ENCODE peak calls at places on chromosomes 1 and 21, in six cellular contexts. C is Peyer's patch, O is GM19239, D is psoas muscle, I is left lung, L is COR-L47. H is an unnamed sample.

GRCh38 chr21:46095106-46095719 is 2.7 kb upstream of the COL6A2 start:
- DNase-seq in C (no peak), O (no peak), D (peak), I (no peak), L (no peak), H (no peak)

GRCh38 chr1:248808876-248809275 is 16.8 kb downstream of the SH3BP5L start:
- DNase-seq in C (no peak), O (no peak), D (no peak), I (no peak), L (no peak), H (no peak)

GRCh38 chr21:44398499-44398898 is 45.1 kb downstream of the TRPM2 start:
- DNase-seq in C (no peak), O (no peak), D (no peak), I (peak), L (no peak), H (no peak)

GRCh38 chr1:57424231-57425027 is 569 bp upstream of the DAB1 start:
- DNase-seq in C (no peak), O (no peak), D (peak), I (peak), L (peak), H (no peak)

GRCh38 chr21:43775795-43776430 is at the start of gene CSTB:
- DNase-seq in C (peak), O (peak), D (peak), I (peak), L (peak), H (no peak)

GRCh38 chr1:234564035-234565029 is 45.6 kb downstream of the IRF2BP2 start:
- DNase-seq in C (no peak), O (no peak), D (no peak), I (no peak), L (no peak), H (peak)

GRCh38 chr21:16551101-16551695 is 821.4 kb downstream of the USP25 start:
- DNase-seq in C (no peak), O (no peak), D (no peak), I (no peak), L (no peak), H (no peak)

GRCh38 chr1:226637147-226637935 is 88.8 kb downstream of the STUM start:
- DNase-seq in C (peak), O (no peak), D (peak), I (peak), L (no peak), H (no peak)

GRCh38 chr1:12554521-12555305 is 63.3 kb downstream of the DHRS3 start:
- DNase-seq in C (no peak), O (no peak), D (peak), I (peak), L (no peak), H (no peak)

GRCh38 chr21:42378418-42378817 is 12.1 kb upstream of the TFF1 start:
- DNase-seq in C (no peak), O (no peak), D (no peak), I (no peak), L (no peak), H (no peak)

GRCh38 chr21:46118305-46118870 is 20.5 kb downstream of the COL6A2 start:
- DNase-seq in C (no peak), O (no peak), D (peak), I (peak), L (no peak), H (no peak)

GRCh38 chr1:3068400-3069361 is at the start of gene PRDM16:
- DNase-seq in C (no peak), O (peak), D (peak), I (peak), L (peak), H (no peak)

GRCh38 chr1:100187912-100188311 is 9.9 kb upstream of the LRRC39 start:
- DNase-seq in C (no peak), O (no peak), D (peak), I (no peak), L (no peak), H (no peak)

GRCh38 chr1:183069562-183070216 is 46.5 kb downstream of the LAMC1 start:
- DNase-seq in C (no peak), O (no peak), D (no peak), I (no peak), L (peak), H (no peak)

GRCh38 chr21:32257952-32258785 is 20.7 kb downstream of the MIS18A start:
- DNase-seq in C (no peak), O (peak), D (peak), I (no peak), L (peak), H (peak)

GRCh38 chr1:225990705-225991464 is 8.3 kb downstream of the SDE2 start:
- DNase-seq in C (no peak), O (no peak), D (no peak), I (no peak), L (no peak), H (no peak)

GRCh38 chr1:24683713-24684162 is 40.6 kb downstream of the SRRM1 start:
- DNase-seq in C (no peak), O (no peak), D (no peak), I (no peak), L (no peak), H (peak)

GRCh38 chr1:221778535-221779142 is 36.8 kb upstream of the DUSP10 start:
- DNase-seq in C (peak), O (no peak), D (no peak), I (peak), L (no peak), H (no peak)

GRCh38 chr1:226408285-226409184 is 642 bp upstream of the PARP1 start:
- DNase-seq in C (no peak), O (no peak), D (peak), I (peak), L (no peak), H (peak)

GRCh38 chr1:210711825-210712224 is 383.1 kb downstream of the HHAT start:
- DNase-seq in C (no peak), O (no peak), D (no peak), I (no peak), L (no peak), H (no peak)

GRCh38 chr1:32285658-32286057 is 6.2 kb upstream of the HDAC1 start:
- DNase-seq in C (no peak), O (no peak), D (no peak), I (no peak), L (no peak), H (no peak)

GRCh38 chr1:227917081-227917950 is 30.4 kb downstream of the WNT9A start:
- DNase-seq in C (no peak), O (no peak), D (peak), I (peak), L (no peak), H (no peak)

GRCh38 chr1:196877964-196878363 is 9.9 kb upstream of the CFHR4 start:
- DNase-seq in C (no peak), O (no peak), D (no peak), I (peak), L (no peak), H (no peak)

GRCh38 chr21:44875341-44875740 is 1.9 kb upstream of the PTTG1IP start:
- DNase-seq in C (no peak), O (no peak), D (no peak), I (no peak), L (no peak), H (no peak)

GRCh38 chr1:30816211-30817082 is 58.9 kb upstream of the LAPTM5 start:
- DNase-seq in C (no peak), O (no peak), D (no peak), I (no peak), L (peak), H (peak)

GRCh38 chr1:85330711-85331290 is 54.4 kb upstream of the BCL10 start:
- DNase-seq in C (peak), O (no peak), D (no peak), I (no peak), L (no peak), H (peak)

GRCh38 chr1:30040081-30041019 is 683.0 kb downstream of the MATN1 start:
- DNase-seq in C (no peak), O (no peak), D (no peak), I (no peak), L (no peak), H (no peak)

GRCh38 chr1:156869455-156869854 is 8.8 kb downstream of the NTRK1 start:
- DNase-seq in C (no peak), O (no peak), D (no peak), I (no peak), L (no peak), H (no peak)

GRCh38 chr1:183223467-183223866 is 37.4 kb downstream of the LAMC2 start:
- DNase-seq in C (no peak), O (no peak), D (no peak), I (no peak), L (no peak), H (no peak)

GRCh38 chr21:43662286-43662685 is 2.9 kb downstream of the RRP1B start:
- DNase-seq in C (no peak), O (no peak), D (no peak), I (no peak), L (no peak), H (no peak)

GRCh38 chr1:41705798-41706197 is 212.9 kb downstream of the HIVEP3 start:
- DNase-seq in C (no peak), O (no peak), D (no peak), I (no peak), L (no peak), H (no peak)

GRCh38 chr1:227941509-227942020 is 6.2 kb downstream of the WNT9A start:
- DNase-seq in C (no peak), O (no peak), D (peak), I (peak), L (no peak), H (no peak)

GRCh38 chr1:58481962-58482361 is 64.6 kb downstream of the OMA1 start:
- DNase-seq in C (no peak), O (no peak), D (no peak), I (no peak), L (no peak), H (no peak)

GRCh38 chr1:44537961-44538360 is 132.9 kb downstream of the RNF220 start:
- DNase-seq in C (no peak), O (no peak), D (no peak), I (no peak), L (no peak), H (no peak)

GRCh38 chr1:211581521-211581920 is 2.6 kb upstream of the SLC30A1 start:
- DNase-seq in C (no peak), O (no peak), D (no peak), I (no peak), L (no peak), H (no peak)

GRCh38 chr1:116504308-116505156 is 66.3 kb downstream of the CD58 start:
- DNase-seq in C (peak), O (peak), D (peak), I (peak), L (no peak), H (no peak)

GRCh38 chr1:106755682-106756406 is 300.6 kb upstream of the PRMT6 start:
- DNase-seq in C (no peak), O (no peak), D (no peak), I (no peak), L (no peak), H (peak)